ENCODE peak calls at places on chromosomes 6 and 20, in six cellular contexts. One of them, this sample, is unnamed.

GRCh38 chr6:106114492-106114891 is 28.4 kb downstream of the PRDM1 start:
- ATAC-seq in central memory CD8-positive, alpha-beta T cell: peak
- ATAC-seq in naive thymus-derived CD4-positive, alpha-beta T cell: no peak
- ATAC-seq in heart left ventricle: no peak
- ATAC-seq in Right ventricle myocardium inferior: no peak
- ATAC-seq in T-cell: peak
- ATAC-seq in this sample: no peak

GRCh38 chr6:130932956-130933355 is 105.8 kb downstream of the SMLR1 start:
- ATAC-seq in central memory CD8-positive, alpha-beta T cell: no peak
- ATAC-seq in naive thymus-derived CD4-positive, alpha-beta T cell: no peak
- ATAC-seq in heart left ventricle: no peak
- ATAC-seq in Right ventricle myocardium inferior: no peak
- ATAC-seq in T-cell: no peak
- ATAC-seq in this sample: no peak

GRCh38 chr6:5083813-5084191 is 1.3 kb upstream of the PPP1R3G start:
- ATAC-seq in central memory CD8-positive, alpha-beta T cell: no peak
- ATAC-seq in naive thymus-derived CD4-positive, alpha-beta T cell: no peak
- ATAC-seq in heart left ventricle: no peak
- ATAC-seq in Right ventricle myocardium inferior: no peak
- ATAC-seq in T-cell: no peak
- ATAC-seq in this sample: no peak

GRCh38 chr6:47200536-47201334 is 109.0 kb downstream of the TNFRSF21 start:
- ATAC-seq in central memory CD8-positive, alpha-beta T cell: no peak
- ATAC-seq in naive thymus-derived CD4-positive, alpha-beta T cell: no peak
- ATAC-seq in heart left ventricle: no peak
- ATAC-seq in Right ventricle myocardium inferior: no peak
- ATAC-seq in T-cell: no peak
- ATAC-seq in this sample: no peak

GRCh38 chr6:15623282-15624116 is 39.3 kb downstream of the DTNBP1 start:
- ATAC-seq in central memory CD8-positive, alpha-beta T cell: no peak
- ATAC-seq in naive thymus-derived CD4-positive, alpha-beta T cell: peak
- ATAC-seq in heart left ventricle: peak
- ATAC-seq in Right ventricle myocardium inferior: peak
- ATAC-seq in T-cell: no peak
- ATAC-seq in this sample: peak

GRCh38 chr6:129733290-129733689 is 23.3 kb upstream of the ARHGAP18 start:
- ATAC-seq in central memory CD8-positive, alpha-beta T cell: no peak
- ATAC-seq in naive thymus-derived CD4-positive, alpha-beta T cell: no peak
- ATAC-seq in heart left ventricle: no peak
- ATAC-seq in Right ventricle myocardium inferior: no peak
- ATAC-seq in T-cell: no peak
- ATAC-seq in this sample: no peak

GRCh38 chr6:33075208-33075567 is 602 bp upstream of the HLA-DPB1 start:
- ATAC-seq in central memory CD8-positive, alpha-beta T cell: peak
- ATAC-seq in naive thymus-derived CD4-positive, alpha-beta T cell: no peak
- ATAC-seq in heart left ventricle: no peak
- ATAC-seq in Right ventricle myocardium inferior: no peak
- ATAC-seq in T-cell: no peak
- ATAC-seq in this sample: no peak

GRCh38 chr20:15154070-15154469 is 816.7 kb upstream of the FLRT3 start:
- ATAC-seq in central memory CD8-positive, alpha-beta T cell: no peak
- ATAC-seq in naive thymus-derived CD4-positive, alpha-beta T cell: no peak
- ATAC-seq in heart left ventricle: no peak
- ATAC-seq in Right ventricle myocardium inferior: no peak
- ATAC-seq in T-cell: no peak
- ATAC-seq in this sample: no peak

GRCh38 chr6:73969982-73970960 is 274.3 kb downstream of the CD109 start:
- ATAC-seq in central memory CD8-positive, alpha-beta T cell: no peak
- ATAC-seq in naive thymus-derived CD4-positive, alpha-beta T cell: no peak
- ATAC-seq in heart left ventricle: no peak
- ATAC-seq in Right ventricle myocardium inferior: peak
- ATAC-seq in T-cell: no peak
- ATAC-seq in this sample: no peak

GRCh38 chr6:322940-323729 is 30.8 kb downstream of the DUSP22 start:
- ATAC-seq in central memory CD8-positive, alpha-beta T cell: no peak
- ATAC-seq in naive thymus-derived CD4-positive, alpha-beta T cell: no peak
- ATAC-seq in heart left ventricle: no peak
- ATAC-seq in Right ventricle myocardium inferior: no peak
- ATAC-seq in T-cell: no peak
- ATAC-seq in this sample: no peak

GRCh38 chr6:8435845-8436168 is 462 bp upstream of the SLC35B3 start:
- ATAC-seq in central memory CD8-positive, alpha-beta T cell: no peak
- ATAC-seq in naive thymus-derived CD4-positive, alpha-beta T cell: no peak
- ATAC-seq in heart left ventricle: no peak
- ATAC-seq in Right ventricle myocardium inferior: peak
- ATAC-seq in T-cell: peak
- ATAC-seq in this sample: peak

GRCh38 chr6:120908767-120909166 is 425.5 kb downstream of the TBC1D32 start:
- ATAC-seq in central memory CD8-positive, alpha-beta T cell: no peak
- ATAC-seq in naive thymus-derived CD4-positive, alpha-beta T cell: no peak
- ATAC-seq in heart left ventricle: no peak
- ATAC-seq in Right ventricle myocardium inferior: no peak
- ATAC-seq in T-cell: no peak
- ATAC-seq in this sample: no peak

GRCh38 chr6:25710287-25710686 is 44.3 kb upstream of the SLC17A4 start:
- ATAC-seq in central memory CD8-positive, alpha-beta T cell: no peak
- ATAC-seq in naive thymus-derived CD4-positive, alpha-beta T cell: no peak
- ATAC-seq in heart left ventricle: no peak
- ATAC-seq in Right ventricle myocardium inferior: no peak
- ATAC-seq in T-cell: no peak
- ATAC-seq in this sample: no peak